ENCODE peak calls at places on chromosomes 3 and 15, in eight cellular contexts. B is heart left ventricle, V is ovary, T is small intestine, E is lower lobe of right lung, G is right atrium auricular region, F is psoas muscle, N is tibial nerve. L is an unnamed sample. For H3K4me1, the result is how much of the 10 kb centered on the place peaks cover.

GRCh38 chr3:54905230-54905888 is 22.5 kb downstream of the LRTM1 start:
- DNase-seq in T (no peak), G (no peak), F (no peak), E (no peak), B (no peak), N (no peak), V (no peak), L (no peak)

GRCh38 chr3:139173372-139174108 is 128.8 kb upstream of the PRR23C start:
- DNase-seq in V (peak), F (no peak), G (no peak), N (no peak), T (no peak), B (no peak), E (no peak), L (no peak)

GRCh38 chr3:128486692-128487537 is 6.1 kb downstream of the GATA2 start:
- DNase-seq in F (no peak), T (no peak), V (no peak), B (peak), N (no peak), G (no peak), E (peak), L (peak)

GRCh38 chr15:25053000-25053815 is 98.4 kb downstream of the SNRPN start:
- DNase-seq in N (no peak), V (peak), E (peak), G (peak), F (no peak), T (no peak), B (no peak), L (no peak)

GRCh38 chr3:33940149-33940548 is 141.7 kb downstream of the PDCD6IP start:
- DNase-seq in E (no peak), B (no peak), T (no peak), N (no peak), V (no peak), G (no peak), F (no peak), L (no peak)

GRCh38 chr3:52873433-52874159 is 23.8 kb downstream of the STIMATE start:
- DNase-seq in N (no peak), G (no peak), F (no peak), T (no peak), B (no peak), E (no peak), V (no peak), L (no peak)

GRCh38 chr3:111338059-111338698 is 203.8 kb upstream of the CD96 start:
- DNase-seq in V (peak), B (peak), E (no peak), F (no peak), T (peak), G (peak), N (peak), L (no peak)

GRCh38 chr3:105444725-105445124 is 78.0 kb downstream of the ALCAM start:
- DNase-seq in E (no peak), T (no peak), N (no peak), V (no peak), F (no peak), G (no peak), B (no peak), L (no peak)

GRCh38 chr3:124951511-124952390 is 17.2 kb upstream of the MUC13 start:
- DNase-seq in G (no peak), T (peak), E (no peak), F (no peak), B (no peak), N (no peak), V (no peak), L (no peak)

GRCh38 chr3:51814034-51814433 is 35.0 kb upstream of the IQCF6 start:
- DNase-seq in F (no peak), T (no peak), N (no peak), E (no peak), B (no peak), G (no peak), V (no peak), L (no peak)

GRCh38 chr3:139764069-139764905 is 86.5 kb upstream of the NMNAT3 start:
- DNase-seq in N (no peak), B (peak), T (no peak), G (no peak), F (no peak), V (no peak), E (no peak), L (no peak)

DNA sequence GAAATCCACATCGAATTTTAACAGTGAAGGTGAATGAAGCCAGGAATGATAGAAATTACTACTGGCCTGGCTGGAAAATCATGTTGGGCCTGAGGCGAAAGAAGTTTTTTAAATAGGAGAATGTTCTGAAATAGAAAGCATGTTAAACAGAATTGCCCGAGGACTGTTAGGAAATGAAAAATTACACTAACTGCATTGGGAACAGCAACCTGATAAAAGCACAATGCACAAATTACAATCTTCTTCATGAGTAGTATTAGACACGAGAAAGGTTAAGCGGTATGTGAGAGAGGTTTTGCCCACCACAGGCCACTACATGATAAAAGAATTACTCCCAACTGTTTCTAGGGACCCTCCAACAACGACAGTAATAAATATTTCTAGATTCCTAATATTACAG is 18.9 kb downstream of the GBE1 start:
- DNase-seq in E (no peak), B (no peak), G (no peak), T (no peak), V (no peak), F (no peak), N (no peak), L (no peak)
- H3K27ac ChIP-seq in E (peak), B (peak), G (peak), T (no peak), V (peak), F (peak), N (peak), L (no peak)

GRCh38 chr3:152279474-152279873 is 10.7 kb downstream of the MBNL1 start:
- DNase-seq in G (no peak), E (no peak), F (no peak), V (no peak), T (no peak), B (no peak), N (no peak), L (no peak)
- H3K4me1 ChIP-seq in G (half or more), E (half or more), F (half or more), V (under half), T (under half), B (half or more), N (under half), L (half or more)

DNA sequence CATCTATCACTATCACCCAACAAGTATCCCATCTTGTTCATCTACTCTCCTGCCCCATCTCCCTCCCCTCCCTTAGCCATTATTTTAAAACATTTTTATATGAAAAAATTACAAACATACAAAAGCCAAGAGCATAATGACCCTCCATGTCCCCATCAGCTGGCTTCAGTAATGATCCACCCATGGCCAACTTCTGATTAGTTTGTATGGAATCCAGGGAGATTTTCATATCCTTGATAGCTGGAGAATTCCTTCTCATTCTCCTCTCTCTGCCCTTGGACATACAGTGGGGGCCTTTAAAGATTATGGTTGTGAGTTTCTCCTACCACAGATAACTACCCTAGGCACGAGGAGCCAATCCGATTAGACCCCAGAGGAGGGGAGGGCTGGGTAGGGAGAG is 40.2 kb downstream of the IRAK2 start:
- DNase-seq in B (no peak), V (no peak), F (no peak), E (no peak), T (no peak), G (no peak), N (no peak), L (no peak)
- H3K27ac ChIP-seq in B (no peak), V (no peak), F (peak), E (no peak), T (no peak), G (no peak), N (no peak), L (no peak)

DNA sequence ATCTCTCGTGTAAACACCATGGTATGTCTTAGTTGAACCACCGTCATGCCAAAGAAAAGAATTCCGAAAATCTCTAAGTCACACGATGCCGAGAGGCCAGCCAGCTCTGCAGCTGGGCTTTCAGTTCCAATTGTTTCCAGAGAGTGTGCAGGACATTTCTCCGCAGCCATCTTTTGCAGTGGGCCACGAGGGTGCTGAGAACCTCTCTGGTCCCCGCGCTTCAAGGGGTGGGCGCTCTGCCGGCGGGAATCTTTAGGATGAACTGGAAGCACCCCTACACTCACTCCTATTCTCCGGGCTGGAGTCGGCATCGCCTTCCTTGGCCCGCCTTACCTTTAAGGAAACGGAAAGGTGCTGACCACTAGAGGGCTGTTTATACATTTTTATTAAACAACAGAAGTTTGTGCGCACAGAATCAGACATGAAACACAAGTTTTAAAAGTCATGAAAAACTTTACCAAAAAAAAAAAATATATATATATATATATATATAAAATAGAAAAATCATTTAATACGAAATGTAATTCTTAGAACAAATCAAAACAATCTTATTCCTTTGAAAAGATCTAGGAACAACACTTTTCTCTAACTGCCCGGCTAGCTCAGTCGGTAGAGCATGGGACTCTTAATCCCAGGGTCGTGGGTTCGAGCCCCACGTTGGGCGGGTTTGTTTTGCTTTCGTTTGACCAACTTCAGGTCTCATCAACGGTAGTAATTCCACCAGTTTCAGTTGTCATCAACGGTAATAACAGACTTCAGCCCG is 12.5 kb upstream of the MORF4L1 start:
- DNase-seq in F (peak), E (peak), T (peak), N (peak), B (peak), G (peak), V (peak), L (peak)
- H3K4me1 ChIP-seq in F (under half), E (under half), T (under half), N (under half), B (under half), G (under half), V (under half), L (under half)

DNA sequence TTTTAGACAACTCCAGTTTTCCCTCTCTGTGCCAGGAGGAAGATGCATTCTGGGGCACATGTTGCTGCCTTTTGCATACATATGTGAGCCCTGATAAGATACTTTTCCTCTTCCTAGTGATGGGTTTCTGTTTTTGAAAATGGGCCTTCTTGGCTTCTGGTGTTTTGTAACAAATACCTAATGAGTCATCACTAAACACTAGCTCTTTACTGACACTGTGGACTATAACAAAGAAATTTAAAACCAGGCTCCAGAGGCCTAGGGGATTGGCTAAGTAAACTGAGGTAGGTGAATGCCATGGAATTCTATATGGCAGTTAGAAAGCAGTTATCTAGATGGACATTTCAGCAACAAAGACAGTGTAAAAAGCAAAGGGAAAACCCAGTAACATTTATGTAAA is 93.4 kb upstream of the NR2E3 start:
- DNase-seq in N (no peak), F (no peak), T (no peak), B (no peak), E (no peak), V (no peak), G (no peak), L (no peak)
- H3K27ac ChIP-seq in N (peak), F (no peak), T (no peak), B (no peak), E (no peak), V (no peak), G (peak), L (no peak)

DNA sequence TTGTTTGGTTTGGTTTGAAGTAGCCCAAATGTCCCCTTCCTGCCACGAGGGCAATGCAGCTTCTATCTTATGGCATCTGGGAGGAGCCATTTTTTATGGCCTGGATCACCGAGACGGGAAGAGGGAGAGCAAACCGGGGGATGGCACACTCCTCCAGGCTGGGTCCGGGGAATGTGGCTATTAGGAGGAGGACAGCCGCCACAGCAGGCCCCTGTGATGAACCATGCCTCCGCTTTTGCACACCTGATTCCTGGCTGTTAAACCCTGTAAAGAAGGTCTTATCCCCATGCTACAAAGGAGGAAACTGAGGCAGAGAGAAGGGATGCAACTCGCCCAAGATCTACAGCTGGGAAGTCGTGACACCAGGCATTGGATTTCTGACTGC is 157.6 kb downstream of the OR4M2 start:
- DNase-seq in G (no peak), V (no peak), F (no peak), N (no peak), E (no peak), T (no peak), B (no peak), L (no peak)
- H3K4me1 ChIP-seq in G (under half), V (under half), F (under half), N (under half), E (under half), T (under half), B (under half), L (under half)